ENCODE peak calls at places on chromosomes 12 and 14, in seven cellular contexts. K, Z, D, N, E, P and A are unnamed samples.

GRCh38 chr12:79959484-79959883 is 24.6 kb upstream of the PPP1R12A start:
- DNase-seq in K (no peak), Z (no peak), D (no peak), N (no peak), E (peak; percentile 32), P (no peak), A (no peak)

GRCh38 chr14:69685217-69685616 is 73.8 kb downstream of the SUSD6 start:
- DNase-seq in K (peak; percentile 43), Z (no peak), D (no peak), N (peak; percentile 14), E (no peak), P (no peak), A (no peak)

GRCh38 chr14:104268295-104268694 is 129.9 kb downstream of the KIF26A start:
- DNase-seq in K (no peak), Z (no peak), D (no peak), N (no peak), E (no peak), P (no peak), A (no peak)

GRCh38 chr12:49470986-49471385 is 67.8 kb upstream of the KCNH3 start:
- DNase-seq in K (no peak), Z (no peak), D (no peak), N (no peak), E (no peak), P (no peak), A (no peak)

GRCh38 chr12:77855548-77855947 is 24.9 kb downstream of the NAV3 start:
- DNase-seq in K (no peak), Z (no peak), D (no peak), N (no peak), E (no peak), P (no peak), A (no peak)

GRCh38 chr12:51759175-51759574 is 89.3 kb downstream of the FIGNL2 start:
- DNase-seq in K (peak; percentile 36), Z (no peak), D (no peak), N (no peak), E (no peak), P (no peak), A (no peak)

GRCh38 chr12:122483969-122484368 is 16.8 kb downstream of the ZCCHC8 start:
- DNase-seq in K (no peak), Z (no peak), D (no peak), N (no peak), E (no peak), P (no peak), A (no peak)

GRCh38 chr12:66804555-66804954 is 125.7 kb upstream of the GRIP1 start:
- DNase-seq in K (no peak), Z (no peak), D (no peak), N (no peak), E (no peak), P (no peak), A (no peak)

GRCh38 chr14:71725802-71726638 is 206.2 kb upstream of the RGS6 start:
- DNase-seq in K (peak; percentile 95), Z (peak; percentile 77), D (no peak), N (no peak), E (no peak), P (no peak), A (no peak)

GRCh38 chr14:28830115-28830534 is 63.5 kb downstream of the FOXG1 start:
- DNase-seq in K (no peak), Z (no peak), D (no peak), N (no peak), E (no peak), P (no peak), A (no peak)

GRCh38 chr12:33825442-33825841 is 196.9 kb upstream of the ALG10 start:
- DNase-seq in K (no peak), Z (no peak), D (no peak), N (no peak), E (no peak), P (no peak), A (no peak)

GRCh38 chr14:100451264-100451663 is 128.1 kb downstream of the SLC25A47 start:
- DNase-seq in K (no peak), Z (no peak), D (no peak), N (no peak), E (no peak), P (no peak), A (no peak)

GRCh38 chr14:71591929-71592328 is 340.3 kb upstream of the RGS6 start:
- DNase-seq in K (peak; percentile 90), Z (peak; percentile 58), D (no peak), N (no peak), E (no peak), P (no peak), A (no peak)

GRCh38 chr12:99957866-99958466 is 26.8 kb downstream of the ANKS1B start:
- DNase-seq in K (no peak), Z (no peak), D (no peak), N (no peak), E (no peak), P (no peak), A (no peak)

GRCh38 chr12:52259850-52260249 is 14.6 kb upstream of the KRT86 start:
- DNase-seq in K (no peak), Z (no peak), D (no peak), N (no peak), E (no peak), P (no peak), A (no peak)

GRCh38 chr14:62759796-62760195 is 285.5 kb downstream of the KCNH5 start:
- DNase-seq in K (no peak), Z (no peak), D (no peak), N (no peak), E (no peak), P (no peak), A (no peak)

GRCh38 chr14:99522457-99522891 is 41.3 kb downstream of the CCNK start:
- DNase-seq in K (peak; percentile 89), Z (no peak), D (no peak), N (no peak), E (no peak), P (no peak), A (no peak)